ENCODE peak calls at places on chromosomes 12 and 14, in six cellular contexts. P, K, B, X, I and W are unnamed samples.

GRCh38 chr12:102216086-102216691 is 18.6 kb upstream of the PMCH start:
- DNase-seq in I (no peak), P (peak), B (peak), K (no peak), X (no peak), W (no peak)

GRCh38 chr12:56987551-56988053 is 18.7 kb downstream of the ZBTB39 start:
- DNase-seq in X (peak), K (peak), I (peak), P (peak), B (peak), W (peak)

GRCh38 chr14:75578786-75579781 is 664 bp downstream of the FLVCR2 start:
- DNase-seq in I (peak), B (peak), P (no peak), K (peak), X (peak), W (no peak)

GRCh38 chr14:68726093-68726695 is 66.7 kb downstream of the ZFP36L1 start:
- DNase-seq in P (no peak), X (no peak), I (no peak), B (no peak), K (no peak), W (no peak)

GRCh38 chr14:61145903-61146411 is 135.2 kb downstream of the TMEM30B start:
- DNase-seq in P (peak), I (no peak), K (no peak), B (peak), X (no peak), W (no peak)

GRCh38 chr14:101827286-101827685 is 65.8 kb downstream of the PPP2R5C start:
- DNase-seq in I (no peak), B (no peak), X (no peak), P (no peak), K (no peak), W (peak)

GRCh38 chr12:124386661-124387509 is 92.0 kb downstream of the RFLNA start:
- DNase-seq in K (peak), I (no peak), B (peak), X (no peak), P (no peak), W (peak)

GRCh38 chr12:110349096-110349495 is 54.4 kb downstream of the ANAPC7 start:
- DNase-seq in X (no peak), I (no peak), B (no peak), P (no peak), K (no peak), W (no peak)

GRCh38 chr14:65352964-65353530 is 59.5 kb upstream of the FUT8 start:
- DNase-seq in I (no peak), B (no peak), P (no peak), X (no peak), K (no peak), W (no peak)

GRCh38 chr12:111398530-111398929 is 7.2 kb upstream of the SH2B3 start:
- DNase-seq in P (no peak), B (no peak), K (peak), X (no peak), I (no peak), W (no peak)

GRCh38 chr14:39006721-39007410 is 96.2 kb downstream of the SEC23A start:
- DNase-seq in B (peak), X (no peak), K (no peak), I (no peak), P (peak), W (no peak)

DNA sequence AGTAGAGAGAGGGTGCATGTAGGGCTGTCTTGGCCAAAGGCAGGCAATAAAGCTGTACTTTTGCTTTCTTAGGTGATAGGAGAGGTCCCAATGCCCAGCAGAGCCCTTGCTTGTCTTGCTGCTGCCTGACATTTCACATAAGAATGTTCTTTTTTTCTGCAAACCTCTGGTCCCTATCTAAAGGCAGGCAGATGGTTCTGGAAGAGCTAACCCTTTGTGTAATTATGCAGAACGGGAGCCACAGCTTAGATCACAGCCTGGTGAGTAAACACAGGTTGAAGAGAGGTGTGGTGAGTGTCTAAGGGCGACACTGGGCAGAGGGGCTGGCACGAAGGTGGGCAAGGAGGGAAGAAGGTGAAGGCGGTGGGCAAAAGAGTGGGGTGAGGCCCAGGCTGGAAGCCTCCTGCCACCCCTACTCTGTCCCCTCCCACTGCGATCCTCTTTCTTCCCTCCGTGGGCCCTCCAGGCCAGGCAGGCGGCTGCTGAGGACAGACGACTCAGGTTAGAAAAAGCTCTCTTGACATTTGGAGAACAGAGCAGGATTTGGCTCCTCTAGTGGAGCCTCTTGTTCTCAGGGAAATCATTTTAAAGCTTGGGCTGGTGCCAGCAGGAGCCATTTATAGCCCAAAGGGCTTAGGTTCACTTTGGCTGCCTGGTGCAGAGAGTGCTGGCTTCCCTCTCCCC is 42.8 kb downstream of the PRMT8 start:
- DNase-seq in P (peak), B (peak), I (no peak), X (no peak), K (peak), W (no peak)
- TF ChIP-seq CTCF in P (no peak), B (no peak), I (no peak), X (no peak), K (no peak), W (no peak)

DNA sequence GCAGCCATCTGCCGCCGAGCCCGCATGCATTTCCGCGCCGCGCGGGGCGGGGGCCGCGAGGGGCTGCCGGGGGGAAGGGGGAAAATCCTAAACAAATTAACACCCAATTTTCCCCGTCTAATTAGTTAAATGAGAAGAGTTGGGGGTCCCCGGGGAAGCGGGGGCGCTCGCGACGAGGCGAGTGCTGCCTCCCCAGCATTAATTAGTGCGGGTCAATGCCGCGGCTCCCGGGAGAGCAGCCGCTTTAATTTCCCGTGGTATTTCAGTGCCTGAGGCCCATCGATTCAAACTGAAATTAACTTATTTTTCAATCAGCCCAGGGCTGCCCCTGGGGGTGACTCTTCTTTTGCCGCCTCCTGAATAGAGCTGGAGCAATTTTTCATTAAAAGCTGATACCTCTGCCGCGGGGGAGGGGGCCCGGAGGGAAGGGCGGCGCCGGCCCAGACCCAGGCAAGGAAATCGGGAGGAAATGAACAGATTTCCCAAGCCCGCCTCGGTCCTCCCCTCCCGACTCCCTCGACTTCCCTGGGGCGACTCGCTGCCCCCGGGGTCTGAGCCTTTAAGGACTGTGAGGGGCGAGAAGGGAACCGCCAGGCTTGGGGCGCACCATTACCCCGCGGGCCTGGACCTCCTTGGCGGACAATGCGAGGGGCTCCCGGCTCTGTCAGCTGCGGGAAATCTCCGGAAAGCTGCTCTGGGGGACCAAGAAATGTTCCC is 18.9 kb downstream of the VSX2 start:
- DNase-seq in I (no peak), P (no peak), K (no peak), B (no peak), X (no peak), W (peak)
- TF ChIP-seq CTCF in I (no peak), P (no peak), K (no peak), B (no peak), X (no peak), W (no peak)

DNA sequence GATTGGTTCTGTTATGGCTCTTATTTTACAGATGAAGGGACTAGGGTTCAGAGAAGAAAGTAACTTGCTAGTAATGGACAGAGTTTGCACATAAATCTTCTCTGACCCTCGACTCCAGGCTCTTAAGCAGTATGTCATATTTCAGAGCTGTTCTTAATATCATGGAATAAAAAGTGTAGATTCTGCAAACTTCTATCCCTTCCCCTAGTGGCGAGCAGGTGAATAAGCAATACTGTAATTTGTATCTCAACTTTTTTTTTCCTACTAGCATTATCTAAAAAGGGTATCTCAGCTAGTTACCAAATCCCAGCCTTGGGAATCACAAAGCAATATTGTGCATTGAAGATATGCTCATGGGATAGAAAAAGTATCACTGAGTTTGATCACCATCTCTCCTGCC is 83.2 kb downstream of the ANO4 start:
- DNase-seq in I (no peak), P (no peak), X (no peak), K (no peak), B (no peak), W (no peak)
- TF ChIP-seq CTCF in I (no peak), P (peak), X (peak), K (no peak), B (peak), W (peak)

GRCh38 chr12:50101663-50102062 is 2.1 kb upstream of the GPD1 start:
- DNase-seq in B (peak), X (peak), I (no peak), K (no peak), P (peak), W (no peak)
- TF ChIP-seq CTCF in B (peak), X (peak), I (no peak), K (peak), P (peak), W (peak)

DNA sequence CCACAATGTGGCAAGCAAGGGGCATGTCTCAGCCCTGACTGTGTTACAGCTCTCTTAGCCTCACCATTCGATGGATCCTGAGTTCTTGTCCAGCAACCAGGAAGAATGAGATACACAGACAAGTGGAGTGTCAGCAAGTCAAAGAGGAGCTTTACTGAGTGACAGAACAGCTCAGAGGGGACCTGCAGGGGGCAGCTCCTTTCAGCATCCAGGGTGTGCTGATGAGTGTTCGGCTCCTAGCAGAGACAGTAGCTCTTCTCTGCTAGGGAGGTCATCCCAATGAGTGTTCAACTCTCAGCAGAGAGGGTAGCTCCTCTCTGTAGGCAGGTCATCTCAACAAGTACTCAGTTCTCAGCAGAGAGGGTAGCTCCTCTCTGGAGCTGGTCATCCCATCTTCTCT is 19.1 kb downstream of the SYNJ2BP start:
- DNase-seq in B (no peak), K (no peak), X (no peak), P (no peak), I (no peak), W (no peak)
- TF ChIP-seq CTCF in B (no peak), K (no peak), X (no peak), P (no peak), I (no peak), W (no peak)

GRCh38 chr12:63319386-63319785 is 168.4 kb upstream of the AVPR1A start:
- DNase-seq in I (no peak), X (no peak), P (no peak), B (peak), K (no peak), W (no peak)
- TF ChIP-seq CTCF in I (no peak), X (no peak), P (no peak), B (no peak), K (no peak), W (no peak)